ENCODE peak calls at places on chromosomes 7 and 10, in eight cellular contexts. One of them, this sample, is unnamed.

GRCh38 chr7:152128741-152129461 is 103.4 kb downstream of the GALNT11 start:
- DNase-seq in caudate nucleus: no peak
- DNase-seq in small intestine: no peak
- DNase-seq in endothelial cell: no peak
- DNase-seq in substantia nigra: no peak
- DNase-seq in heart left ventricle: no peak
- DNase-seq in PC-9: no peak
- DNase-seq in activated naive CD8-positive, alpha-beta T cell treated with anti-CD3 and anti-CD28 coated beads for 36 hours: no peak
- DNase-seq in this sample: no peak

GRCh38 chr10:29160110-29160669 is 128.7 kb upstream of the LYZL1 start:
- DNase-seq in heart left ventricle: no peak
- DNase-seq in substantia nigra: no peak
- DNase-seq in caudate nucleus: no peak
- DNase-seq in small intestine: no peak
- DNase-seq in endothelial cell: no peak
- DNase-seq in PC-9: peak; percentile 83
- DNase-seq in activated naive CD8-positive, alpha-beta T cell treated with anti-CD3 and anti-CD28 coated beads for 36 hours: no peak
- DNase-seq in this sample: no peak

GRCh38 chr10:11515596-11516418 is 95.6 kb downstream of the USP6NL start:
- DNase-seq in activated naive CD8-positive, alpha-beta T cell treated with anti-CD3 and anti-CD28 coated beads for 36 hours: peak; percentile 28
- DNase-seq in caudate nucleus: no peak
- DNase-seq in heart left ventricle: peak; percentile 29
- DNase-seq in endothelial cell: peak; percentile 39
- DNase-seq in small intestine: peak; percentile 74
- DNase-seq in substantia nigra: no peak
- DNase-seq in PC-9: no peak
- DNase-seq in this sample: peak; percentile 36

GRCh38 chr10:111281516-111281915 is 204.7 kb downstream of the ADRA2A start:
- DNase-seq in heart left ventricle: no peak
- DNase-seq in PC-9: no peak
- DNase-seq in endothelial cell: peak; percentile 36
- DNase-seq in small intestine: peak; percentile 7
- DNase-seq in substantia nigra: no peak
- DNase-seq in activated naive CD8-positive, alpha-beta T cell treated with anti-CD3 and anti-CD28 coated beads for 36 hours: no peak
- DNase-seq in caudate nucleus: no peak
- DNase-seq in this sample: peak; percentile 53

GRCh38 chr7:27112361-27112760 is 9.9 kb upstream of the HOXA2 start:
- DNase-seq in endothelial cell: no peak
- DNase-seq in heart left ventricle: no peak
- DNase-seq in PC-9: no peak
- DNase-seq in small intestine: no peak
- DNase-seq in activated naive CD8-positive, alpha-beta T cell treated with anti-CD3 and anti-CD28 coated beads for 36 hours: no peak
- DNase-seq in caudate nucleus: no peak
- DNase-seq in substantia nigra: no peak
- DNase-seq in this sample: no peak

GRCh38 chr7:46610746-46611145 is 689.7 kb upstream of the IGFBP3 start:
- DNase-seq in heart left ventricle: no peak
- DNase-seq in small intestine: no peak
- DNase-seq in activated naive CD8-positive, alpha-beta T cell treated with anti-CD3 and anti-CD28 coated beads for 36 hours: no peak
- DNase-seq in substantia nigra: no peak
- DNase-seq in caudate nucleus: no peak
- DNase-seq in PC-9: no peak
- DNase-seq in endothelial cell: no peak
- DNase-seq in this sample: no peak

GRCh38 chr7:101179117-101179779 is 845 bp downstream of the NAT16 start:
- DNase-seq in heart left ventricle: no peak
- DNase-seq in endothelial cell: no peak
- DNase-seq in small intestine: no peak
- DNase-seq in PC-9: no peak
- DNase-seq in substantia nigra: no peak
- DNase-seq in activated naive CD8-positive, alpha-beta T cell treated with anti-CD3 and anti-CD28 coated beads for 36 hours: no peak
- DNase-seq in caudate nucleus: no peak
- DNase-seq in this sample: no peak

GRCh38 chr7:153452661-153453060 is 599.5 kb upstream of the DPP6 start:
- DNase-seq in PC-9: no peak
- DNase-seq in small intestine: no peak
- DNase-seq in activated naive CD8-positive, alpha-beta T cell treated with anti-CD3 and anti-CD28 coated beads for 36 hours: no peak
- DNase-seq in caudate nucleus: no peak
- DNase-seq in heart left ventricle: no peak
- DNase-seq in endothelial cell: no peak
- DNase-seq in substantia nigra: no peak
- DNase-seq in this sample: no peak

GRCh38 chr7:45652630-45653029 is 78.5 kb downstream of the ADCY1 start:
- DNase-seq in endothelial cell: no peak
- DNase-seq in caudate nucleus: no peak
- DNase-seq in PC-9: no peak
- DNase-seq in activated naive CD8-positive, alpha-beta T cell treated with anti-CD3 and anti-CD28 coated beads for 36 hours: no peak
- DNase-seq in heart left ventricle: no peak
- DNase-seq in small intestine: no peak
- DNase-seq in substantia nigra: no peak
- DNase-seq in this sample: no peak

GRCh38 chr10:78513986-78514385 is 480.3 kb downstream of the RPS24 start:
- DNase-seq in small intestine: no peak
- DNase-seq in substantia nigra: no peak
- DNase-seq in PC-9: no peak
- DNase-seq in activated naive CD8-positive, alpha-beta T cell treated with anti-CD3 and anti-CD28 coated beads for 36 hours: no peak
- DNase-seq in caudate nucleus: no peak
- DNase-seq in heart left ventricle: no peak
- DNase-seq in endothelial cell: no peak
- DNase-seq in this sample: no peak

GRCh38 chr10:86942441-86943315 is 14.7 kb downstream of the MMRN2 start:
- DNase-seq in PC-9: no peak
- DNase-seq in activated naive CD8-positive, alpha-beta T cell treated with anti-CD3 and anti-CD28 coated beads for 36 hours: no peak
- DNase-seq in endothelial cell: no peak
- DNase-seq in substantia nigra: no peak
- DNase-seq in small intestine: peak; percentile 29
- DNase-seq in caudate nucleus: no peak
- DNase-seq in heart left ventricle: no peak
- DNase-seq in this sample: no peak

GRCh38 chr10:7473474-7473873 is 62.6 kb upstream of the SFMBT2 start:
- DNase-seq in small intestine: no peak
- DNase-seq in PC-9: no peak
- DNase-seq in caudate nucleus: no peak
- DNase-seq in activated naive CD8-positive, alpha-beta T cell treated with anti-CD3 and anti-CD28 coated beads for 36 hours: no peak
- DNase-seq in substantia nigra: no peak
- DNase-seq in heart left ventricle: no peak
- DNase-seq in endothelial cell: no peak
- DNase-seq in this sample: no peak

GRCh38 chr10:15672469-15672868 is 47.3 kb downstream of the ITGA8 start:
- DNase-seq in small intestine: no peak
- DNase-seq in heart left ventricle: no peak
- DNase-seq in PC-9: no peak
- DNase-seq in substantia nigra: no peak
- DNase-seq in endothelial cell: no peak
- DNase-seq in activated naive CD8-positive, alpha-beta T cell treated with anti-CD3 and anti-CD28 coated beads for 36 hours: no peak
- DNase-seq in caudate nucleus: no peak
- DNase-seq in this sample: no peak

GRCh38 chr7:44193011-44193802 is 4.0 kb upstream of the GCK start:
- DNase-seq in heart left ventricle: no peak
- DNase-seq in small intestine: no peak
- DNase-seq in endothelial cell: no peak
- DNase-seq in activated naive CD8-positive, alpha-beta T cell treated with anti-CD3 and anti-CD28 coated beads for 36 hours: no peak
- DNase-seq in caudate nucleus: no peak
- DNase-seq in substantia nigra: no peak
- DNase-seq in PC-9: no peak
- DNase-seq in this sample: no peak

GRCh38 chr10:133457100-133457841 is 3.5 kb downstream of the SCART1 start:
- DNase-seq in activated naive CD8-positive, alpha-beta T cell treated with anti-CD3 and anti-CD28 coated beads for 36 hours: no peak
- DNase-seq in endothelial cell: no peak
- DNase-seq in substantia nigra: no peak
- DNase-seq in small intestine: no peak
- DNase-seq in caudate nucleus: no peak
- DNase-seq in PC-9: no peak
- DNase-seq in heart left ventricle: no peak
- DNase-seq in this sample: no peak

GRCh38 chr10:71078454-71079145 is 133.8 kb upstream of the UNC5B start:
- DNase-seq in heart left ventricle: no peak
- DNase-seq in substantia nigra: no peak
- DNase-seq in endothelial cell: no peak
- DNase-seq in PC-9: no peak
- DNase-seq in caudate nucleus: no peak
- DNase-seq in small intestine: no peak
- DNase-seq in activated naive CD8-positive, alpha-beta T cell treated with anti-CD3 and anti-CD28 coated beads for 36 hours: no peak
- DNase-seq in this sample: no peak

GRCh38 chr7:8436965-8437364 is 3.6 kb downstream of the NXPH1 start:
- DNase-seq in heart left ventricle: no peak
- DNase-seq in endothelial cell: peak; percentile 77
- DNase-seq in activated naive CD8-positive, alpha-beta T cell treated with anti-CD3 and anti-CD28 coated beads for 36 hours: peak; percentile 59
- DNase-seq in substantia nigra: no peak
- DNase-seq in PC-9: no peak
- DNase-seq in caudate nucleus: no peak
- DNase-seq in small intestine: peak; percentile 6
- DNase-seq in this sample: peak; percentile 84

GRCh38 chr7:130900471-130901076 is 166.6 kb upstream of the KLF14 start:
- DNase-seq in endothelial cell: no peak
- DNase-seq in PC-9: no peak
- DNase-seq in activated naive CD8-positive, alpha-beta T cell treated with anti-CD3 and anti-CD28 coated beads for 36 hours: no peak
- DNase-seq in heart left ventricle: no peak
- DNase-seq in small intestine: peak; percentile 35
- DNase-seq in substantia nigra: no peak
- DNase-seq in caudate nucleus: no peak
- DNase-seq in this sample: no peak

GRCh38 chr10:50554381-50554994 is 69.3 kb downstream of the SGMS1 start:
- DNase-seq in heart left ventricle: no peak
- DNase-seq in endothelial cell: no peak
- DNase-seq in substantia nigra: no peak
- DNase-seq in small intestine: no peak
- DNase-seq in activated naive CD8-positive, alpha-beta T cell treated with anti-CD3 and anti-CD28 coated beads for 36 hours: no peak
- DNase-seq in PC-9: no peak
- DNase-seq in caudate nucleus: no peak
- DNase-seq in this sample: no peak

GRCh38 chr7:10122573-10123100 is 851.0 kb upstream of the PHF14 start:
- DNase-seq in activated naive CD8-positive, alpha-beta T cell treated with anti-CD3 and anti-CD28 coated beads for 36 hours: no peak
- DNase-seq in heart left ventricle: peak; percentile 44
- DNase-seq in small intestine: no peak
- DNase-seq in caudate nucleus: peak; percentile 37
- DNase-seq in substantia nigra: peak; percentile 72
- DNase-seq in PC-9: no peak
- DNase-seq in endothelial cell: peak; percentile 8
- DNase-seq in this sample: no peak

GRCh38 chr7:115600196-115600595 is 430.4 kb downstream of the TFEC start:
- DNase-seq in small intestine: no peak
- DNase-seq in heart left ventricle: no peak
- DNase-seq in caudate nucleus: no peak
- DNase-seq in PC-9: no peak
- DNase-seq in substantia nigra: no peak
- DNase-seq in endothelial cell: no peak
- DNase-seq in activated naive CD8-positive, alpha-beta T cell treated with anti-CD3 and anti-CD28 coated beads for 36 hours: no peak
- DNase-seq in this sample: no peak

GRCh38 chr10:132132391-132132841 is 54.3 kb upstream of the DPYSL4 start:
- DNase-seq in activated naive CD8-positive, alpha-beta T cell treated with anti-CD3 and anti-CD28 coated beads for 36 hours: no peak
- DNase-seq in heart left ventricle: peak; percentile 24
- DNase-seq in substantia nigra: no peak
- DNase-seq in caudate nucleus: no peak
- DNase-seq in PC-9: no peak
- DNase-seq in endothelial cell: no peak
- DNase-seq in small intestine: no peak
- DNase-seq in this sample: no peak

GRCh38 chr10:81876253-81876731 is 1.3 kb downstream of the NRG3 start:
- DNase-seq in endothelial cell: peak; percentile 45
- DNase-seq in substantia nigra: peak; percentile 9
- DNase-seq in PC-9: no peak
- DNase-seq in small intestine: no peak
- DNase-seq in caudate nucleus: no peak
- DNase-seq in activated naive CD8-positive, alpha-beta T cell treated with anti-CD3 and anti-CD28 coated beads for 36 hours: no peak
- DNase-seq in heart left ventricle: no peak
- DNase-seq in this sample: no peak

GRCh38 chr7:130180571-130180971 is 24.6 kb downstream of the TMEM209 start:
- DNase-seq in activated naive CD8-positive, alpha-beta T cell treated with anti-CD3 and anti-CD28 coated beads for 36 hours: peak; percentile 27
- DNase-seq in endothelial cell: no peak
- DNase-seq in PC-9: no peak
- DNase-seq in heart left ventricle: no peak
- DNase-seq in caudate nucleus: no peak
- DNase-seq in substantia nigra: no peak
- DNase-seq in small intestine: no peak
- DNase-seq in this sample: no peak

GRCh38 chr10:6721964-6722615 is 142.0 kb upstream of the PRKCQ start:
- DNase-seq in activated naive CD8-positive, alpha-beta T cell treated with anti-CD3 and anti-CD28 coated beads for 36 hours: no peak
- DNase-seq in small intestine: no peak
- DNase-seq in heart left ventricle: no peak
- DNase-seq in PC-9: peak; percentile 91
- DNase-seq in endothelial cell: no peak
- DNase-seq in substantia nigra: no peak
- DNase-seq in caudate nucleus: no peak
- DNase-seq in this sample: no peak

GRCh38 chr7:50937727-50938126 is 155.0 kb upstream of the GRB10 start:
- DNase-seq in caudate nucleus: no peak
- DNase-seq in endothelial cell: no peak
- DNase-seq in substantia nigra: no peak
- DNase-seq in PC-9: no peak
- DNase-seq in heart left ventricle: no peak
- DNase-seq in activated naive CD8-positive, alpha-beta T cell treated with anti-CD3 and anti-CD28 coated beads for 36 hours: no peak
- DNase-seq in small intestine: no peak
- DNase-seq in this sample: no peak

GRCh38 chr7:132435016-132435990 is 141.0 kb downstream of the PLXNA4 start:
- DNase-seq in activated naive CD8-positive, alpha-beta T cell treated with anti-CD3 and anti-CD28 coated beads for 36 hours: no peak
- DNase-seq in heart left ventricle: no peak
- DNase-seq in substantia nigra: no peak
- DNase-seq in small intestine: peak; percentile 15
- DNase-seq in PC-9: no peak
- DNase-seq in caudate nucleus: no peak
- DNase-seq in endothelial cell: no peak
- DNase-seq in this sample: no peak

GRCh38 chr7:132979524-132979923 is 102.4 kb downstream of the CHCHD3 start:
- DNase-seq in endothelial cell: no peak
- DNase-seq in small intestine: no peak
- DNase-seq in caudate nucleus: no peak
- DNase-seq in heart left ventricle: no peak
- DNase-seq in substantia nigra: no peak
- DNase-seq in activated naive CD8-positive, alpha-beta T cell treated with anti-CD3 and anti-CD28 coated beads for 36 hours: no peak
- DNase-seq in PC-9: no peak
- DNase-seq in this sample: no peak

GRCh38 chr10:132632091-132632561 is 94.5 kb downstream of the INPP5A start:
- DNase-seq in PC-9: no peak
- DNase-seq in endothelial cell: no peak
- DNase-seq in heart left ventricle: peak; percentile 94
- DNase-seq in caudate nucleus: no peak
- DNase-seq in activated naive CD8-positive, alpha-beta T cell treated with anti-CD3 and anti-CD28 coated beads for 36 hours: no peak
- DNase-seq in substantia nigra: no peak
- DNase-seq in small intestine: no peak
- DNase-seq in this sample: no peak

GRCh38 chr10:33277135-33277536 is 57.3 kb downstream of the NRP1 start:
- DNase-seq in small intestine: no peak
- DNase-seq in PC-9: no peak
- DNase-seq in activated naive CD8-positive, alpha-beta T cell treated with anti-CD3 and anti-CD28 coated beads for 36 hours: no peak
- DNase-seq in caudate nucleus: no peak
- DNase-seq in endothelial cell: no peak
- DNase-seq in substantia nigra: no peak
- DNase-seq in heart left ventricle: peak; percentile 90
- DNase-seq in this sample: no peak

GRCh38 chr10:112713411-112713810 is 236.6 kb upstream of the TCF7L2 start:
- DNase-seq in PC-9: no peak
- DNase-seq in substantia nigra: no peak
- DNase-seq in endothelial cell: no peak
- DNase-seq in caudate nucleus: no peak
- DNase-seq in activated naive CD8-positive, alpha-beta T cell treated with anti-CD3 and anti-CD28 coated beads for 36 hours: no peak
- DNase-seq in heart left ventricle: no peak
- DNase-seq in small intestine: no peak
- DNase-seq in this sample: no peak